ENCODE peak calls at places on chromosomes 4 and X, in four cellular contexts. W is activated naive CD8-positive, alpha-beta T cell treated with anti-CD3 and anti-CD28 coated beads, Interleukin-2, amount 50 U/mL, for 24 hours; M is H7; L is left ventricle myocardium superior. E is an unnamed sample.

GRCh38 chr4:39043058-39043696 is 11.0 kb upstream of the TMEM156 start:
- DNase-seq in W (no peak), M (no peak), L (no peak), E (no peak)

GRCh38 chr4:48799157-48799556 is 19.1 kb upstream of the FRYL start:
- DNase-seq in W (no peak), M (no peak), L (no peak), E (no peak)

GRCh38 chr4:2465032-2465431 is 3.9 kb upstream of the RNF4 start:
- DNase-seq in W (no peak), M (no peak), L (no peak), E (no peak)

GRCh38 chrX:77431227-77431626 is 16.0 kb upstream of the FGF16 start:
- DNase-seq in W (no peak), M (no peak), L (peak; percentile 29), E (peak; percentile 61)

GRCh38 chrX:66110112-66110511 is 53.9 kb upstream of the HEPH start:
- DNase-seq in W (peak; percentile 3), M (peak; percentile 8), L (no peak), E (no peak)

GRCh38 chrX:38850807-38851533 is 49.7 kb downstream of the MID1IP1 start:
- DNase-seq in W (no peak), M (no peak), L (no peak), E (no peak)

GRCh38 chr4:150582881-150583286 is 933 bp downstream of the MAB21L2 start:
- DNase-seq in W (no peak), M (peak; percentile 39), L (peak; percentile 31), E (no peak)

GRCh38 chr4:158991534-158992155 is 111.2 kb upstream of the RAPGEF2 start:
- DNase-seq in W (no peak), M (no peak), L (no peak), E (no peak)

GRCh38 chr4:38958453-38958852 is 73.8 kb downstream of the TMEM156 start:
- DNase-seq in W (no peak), M (no peak), L (no peak), E (no peak)

GRCh38 chr4:78079701-78080430 is 22.7 kb downstream of the FRAS1 start:
- DNase-seq in W (no peak), M (no peak), L (no peak), E (no peak)

GRCh38 chr4:125277827-125278226 is 36.9 kb upstream of the FAT4 start:
- DNase-seq in W (no peak), M (no peak), L (no peak), E (no peak)

GRCh38 chr4:150739591-150739990 is 157.6 kb downstream of the MAB21L2 start:
- DNase-seq in W (no peak), M (no peak), L (no peak), E (no peak)

GRCh38 chr4:176635372-176636261 is 157.1 kb downstream of the VEGFC start:
- DNase-seq in W (no peak), M (no peak), L (no peak), E (peak; percentile 62)

GRCh38 chrX:15142084-15142715 is 127.7 kb downstream of the ASB9 start:
- DNase-seq in W (peak; percentile 3), M (no peak), L (no peak), E (no peak)

GRCh38 chr4:25506032-25506571 is 129.0 kb downstream of the ANAPC4 start:
- DNase-seq in W (no peak), M (peak; percentile 22), L (no peak), E (no peak)

GRCh38 chr4:78061939-78062603 is 4.9 kb downstream of the FRAS1 start:
- DNase-seq in W (no peak), M (no peak), L (no peak), E (no peak)

GRCh38 chr4:176478076-176478475 is 158.3 kb downstream of the SPCS3 start:
- DNase-seq in W (no peak), M (no peak), L (no peak), E (no peak)

GRCh38 chrX:112851161-112851779 is 10.6 kb upstream of the AMOT start:
- DNase-seq in W (no peak), M (peak; percentile 33), L (no peak), E (no peak)

GRCh38 chrX:133670394-133670793 is 255.1 kb upstream of the GPC4 start:
- DNase-seq in W (no peak), M (peak; percentile 64), L (no peak), E (peak; percentile 8)

GRCh38 chr4:40388248-40388647 is 53.1 kb downstream of the CHRNA9 start:
- DNase-seq in W (no peak), M (peak; percentile 34), L (no peak), E (no peak)

GRCh38 chrX:153333271-153333670 is 682 bp upstream of the ZNF275 start:
- DNase-seq in W (no peak), M (no peak), L (no peak), E (peak; percentile 46)

GRCh38 chrX:65587616-65588526 is 53.3 kb upstream of the LAS1L start:
- DNase-seq in W (no peak), M (peak; percentile 24), L (peak; percentile 85), E (no peak)